ENCODE peak calls at places on chromosome 6, in four cellular contexts. M is esophagus squamous epithelium; F is activated CD4-positive, alpha-beta T cell treated with anti-CD3 and anti-CD28 coated beads, Interleukin-2, amount 50 U/mL, for 48 hours; V is Panc1. N is an unnamed sample.

GRCh38 chr6:10033223-10033829 is 381.5 kb downstream of the TFAP2A start:
- DNase-seq in M (no peak), F (no peak), V (peak; percentile 35), N (no peak)

GRCh38 chr6:27178001-27178730 is 69.3 kb upstream of the PRSS16 start:
- DNase-seq in M (no peak), F (peak; percentile 36), V (peak; percentile 65), N (peak; percentile 73)

GRCh38 chr6:154236646-154237236 is 119.9 kb downstream of the IPCEF1 start:
- DNase-seq in M (no peak), F (no peak), V (no peak), N (no peak)

GRCh38 chr6:161644521-161644920 is 370.7 kb upstream of the AGPAT4 start:
- DNase-seq in M (no peak), F (no peak), V (no peak), N (no peak)

GRCh38 chr6:12356983-12357972 is 67.1 kb downstream of the EDN1 start:
- DNase-seq in M (no peak), F (no peak), V (no peak), N (no peak)

GRCh38 chr6:136334853-136335252 is 45.2 kb upstream of the BCLAF1 start:
- DNase-seq in M (no peak), F (no peak), V (no peak), N (no peak)

GRCh38 chr6:116059713-116060571 is 749 bp downstream of the FRK start:
- DNase-seq in M (no peak), F (no peak), V (no peak), N (no peak)

GRCh38 chr6:30687659-30688431 is 1.4 kb upstream of the PPP1R18 start:
- DNase-seq in M (no peak), F (no peak), V (no peak), N (peak; percentile 58)

GRCh38 chr6:42279144-42279781 is 61.6 kb upstream of the MRPS10 start:
- DNase-seq in M (no peak), F (peak; percentile 23), V (no peak), N (no peak)

GRCh38 chr6:93210908-93211307 is 208.5 kb downstream of the EPHA7 start:
- DNase-seq in M (no peak), F (no peak), V (no peak), N (no peak)

GRCh38 chr6:94052754-94053153 is 633.4 kb upstream of the EPHA7 start:
- DNase-seq in M (no peak), F (no peak), V (peak; percentile 10), N (no peak)

GRCh38 chr6:73203098-73203497 is 22.2 kb downstream of the KHDC1L start:
- DNase-seq in M (no peak), F (no peak), V (no peak), N (no peak)

GRCh38 chr6:99353126-99353525 is 3.7 kb upstream of the FAXC start:
- DNase-seq in M (no peak), F (no peak), V (no peak), N (no peak)

GRCh38 chr6:159174263-159174974 is 5.2 kb downstream of the FNDC1 start:
- DNase-seq in M (no peak), F (peak; percentile 84), V (peak; percentile 28), N (peak; percentile 4)